ENCODE peak calls at places on chromosomes 11 and 22, in seven cellular contexts. W, Q, P, C, F, K and X are unnamed samples.

GRCh38 chr22:49869091-49869830 is 15.6 kb downstream of the ZBED4 start:
- DNase-seq in W (no peak), Q (no peak), P (no peak), C (no peak), F (no peak), K (no peak), X (no peak)

GRCh38 chr11:33668468-33668825 is 32.2 kb downstream of the C11orf91 start:
- DNase-seq in W (no peak), Q (no peak), P (no peak), C (no peak), F (no peak), K (no peak), X (no peak)

GRCh38 chr11:122796128-122796717 is 42.1 kb upstream of the CRTAM start:
- DNase-seq in W (peak), Q (peak), P (peak), C (peak), F (peak), K (no peak), X (peak)

GRCh38 chr22:23763579-23764331 is 965 bp downstream of the C22orf15 start:
- DNase-seq in W (no peak), Q (no peak), P (peak), C (no peak), F (peak), K (no peak), X (no peak)

GRCh38 chr22:35622132-35622913 is 5.2 kb upstream of the MB start:
- DNase-seq in W (no peak), Q (no peak), P (peak), C (no peak), F (peak), K (no peak), X (no peak)

GRCh38 chr11:117822031-117822521 is 2.5 kb downstream of the FXYD2 start:
- DNase-seq in W (no peak), Q (no peak), P (peak), C (no peak), F (peak), K (no peak), X (no peak)

GRCh38 chr11:497565-498296 is 9.3 kb downstream of the RNH1 start:
- DNase-seq in W (no peak), Q (no peak), P (no peak), C (no peak), F (no peak), K (no peak), X (no peak)

GRCh38 chr11:93842461-93842860 is 8.0 kb downstream of the VSTM5 start:
- DNase-seq in W (peak), Q (no peak), P (peak), C (no peak), F (no peak), K (no peak), X (no peak)

GRCh38 chr11:14270690-14271542 is 88.1 kb downstream of the RRAS2 start:
- DNase-seq in W (no peak), Q (no peak), P (no peak), C (no peak), F (no peak), K (no peak), X (peak)

GRCh38 chr11:2375964-2376551 is 1.1 kb upstream of the CD81 start:
- DNase-seq in W (no peak), Q (no peak), P (no peak), C (no peak), F (no peak), K (no peak), X (no peak)

GRCh38 chr22:28180804-28181203 is 261.7 kb upstream of the PITPNB start:
- DNase-seq in W (no peak), Q (no peak), P (no peak), C (no peak), F (no peak), K (no peak), X (no peak)

GRCh38 chr11:34653851-34654490 is 33.1 kb downstream of the EHF start:
- DNase-seq in W (peak), Q (no peak), P (no peak), C (peak), F (peak), K (no peak), X (peak)

GRCh38 chr11:25983280-25983679 is 348.6 kb upstream of the ANO3 start:
- DNase-seq in W (no peak), Q (no peak), P (no peak), C (no peak), F (no peak), K (no peak), X (no peak)

GRCh38 chr11:63769044-63769718 is 606 bp upstream of the ZFTA start:
- DNase-seq in W (no peak), Q (peak), P (no peak), C (peak), F (no peak), K (no peak), X (no peak)

GRCh38 chr11:117217141-117217609 is 14.7 kb downstream of the PCSK7 start:
- DNase-seq in W (peak), Q (no peak), P (no peak), C (peak), F (peak), K (no peak), X (peak)

GRCh38 chr11:75479598-75479986 is 46.1 kb downstream of the GDPD5 start:
- DNase-seq in W (no peak), Q (no peak), P (no peak), C (no peak), F (no peak), K (no peak), X (no peak)

GRCh38 chr11:70713436-70713835 is 315.1 kb downstream of the CTTN start:
- DNase-seq in W (no peak), Q (no peak), P (no peak), C (no peak), F (no peak), K (no peak), X (no peak)

GRCh38 chr11:72238040-72238450 is 5.9 kb downstream of the PHOX2A start:
- DNase-seq in W (peak), Q (peak), P (peak), C (peak), F (peak), K (peak), X (peak)

GRCh38 chr11:108895579-108896480 is 231.0 kb downstream of the DDX10 start:
- DNase-seq in W (peak), Q (no peak), P (no peak), C (peak), F (peak), K (no peak), X (no peak)

GRCh38 chr22:39311592-39312400 is 7.6 kb downstream of the RPL3 start:
- DNase-seq in W (no peak), Q (no peak), P (peak), C (no peak), F (peak), K (no peak), X (no peak)

GRCh38 chr11:128506999-128507591 is 80.3 kb downstream of the ETS1 start:
- DNase-seq in W (peak), Q (no peak), P (no peak), C (peak), F (peak), K (no peak), X (no peak)

GRCh38 chr22:45091254-45091854 is 72.4 kb upstream of the NUP50 start:
- DNase-seq in W (no peak), Q (no peak), P (no peak), C (no peak), F (no peak), K (no peak), X (no peak)

GRCh38 chr22:38802671-38803121 is 8.8 kb upstream of the DNAL4 start:
- DNase-seq in W (peak), Q (no peak), P (peak), C (peak), F (peak), K (no peak), X (peak)

GRCh38 chr11:10118830-10119229 is 175.2 kb downstream of the SBF2 start:
- DNase-seq in W (no peak), Q (no peak), P (no peak), C (no peak), F (no peak), K (no peak), X (no peak)

GRCh38 chr22:27089303-27089702 is 431.9 kb downstream of the MIAT start:
- DNase-seq in W (no peak), Q (no peak), P (no peak), C (no peak), F (no peak), K (no peak), X (no peak)

GRCh38 chr11:110991621-110992355 is 253.7 kb upstream of the POU2AF2 start:
- DNase-seq in W (no peak), Q (no peak), P (no peak), C (peak), F (peak), K (no peak), X (no peak)

GRCh38 chr11:125162743-125163142 is 1.8 kb upstream of the PKNOX2 start:
- DNase-seq in W (no peak), Q (peak), P (no peak), C (no peak), F (peak), K (no peak), X (no peak)

GRCh38 chr11:1506981-1507380 is 20.4 kb upstream of the MOB2 start:
- DNase-seq in W (no peak), Q (no peak), P (no peak), C (no peak), F (no peak), K (no peak), X (no peak)

GRCh38 chr11:134476435-134477021 is 64.5 kb upstream of the B3GAT1 start:
- DNase-seq in W (no peak), Q (peak), P (peak), C (no peak), F (peak), K (peak), X (no peak)

GRCh38 chr11:34627197-34627596 is 6.3 kb downstream of the EHF start:
- DNase-seq in W (no peak), Q (no peak), P (no peak), C (no peak), F (no peak), K (no peak), X (no peak)

GRCh38 chr11:86896486-86896885 is 58.7 kb downstream of the FZD4 start:
- DNase-seq in W (peak), Q (no peak), P (no peak), C (no peak), F (no peak), K (no peak), X (no peak)

GRCh38 chr11:122696662-122697061 is 41.1 kb downstream of the UBASH3B start:
- DNase-seq in W (no peak), Q (no peak), P (no peak), C (no peak), F (no peak), K (no peak), X (no peak)

GRCh38 chr11:109023029-109023428 is 358.2 kb downstream of the DDX10 start:
- DNase-seq in W (no peak), Q (no peak), P (no peak), C (no peak), F (no peak), K (no peak), X (no peak)

DNA sequence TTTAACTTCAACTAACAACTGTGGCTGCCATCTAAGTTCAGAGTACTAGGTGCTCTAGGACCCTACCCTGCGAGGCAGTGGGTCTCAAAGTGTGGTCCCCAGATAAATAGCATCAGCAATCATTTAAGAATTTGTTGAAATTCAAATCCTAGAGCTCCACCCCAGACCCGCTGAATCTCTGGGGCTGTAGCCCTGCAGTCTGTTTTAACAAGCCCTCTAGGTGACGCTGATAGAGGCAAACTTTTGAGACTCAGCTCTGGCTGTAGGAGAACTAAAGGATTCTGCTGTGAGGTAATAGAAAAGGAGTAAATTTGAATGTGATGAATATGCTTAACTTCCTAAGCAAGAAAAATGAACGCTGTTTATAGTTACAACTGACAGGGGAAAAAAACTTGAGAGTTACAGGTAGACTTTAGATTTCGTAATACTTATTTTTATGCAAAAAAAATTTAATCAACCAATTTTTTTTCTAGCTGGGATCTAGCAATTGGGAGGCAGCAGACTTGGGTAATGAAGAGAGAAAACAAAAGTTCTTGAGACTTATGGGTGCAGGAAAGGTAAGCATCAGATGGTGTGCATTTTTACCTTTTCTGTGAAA is 5.8 kb downstream of the C11orf58 start:
- DNase-seq in W (no peak), Q (no peak), P (no peak), C (no peak), F (peak), K (no peak), X (no peak)
- H4K8ac ChIP-seq in W (no peak), Q (no peak), P (no peak), C (no peak), F (no peak), K (no peak), X (no peak)

GRCh38 chr11:58391879-58392278 is 14.8 kb downstream of the OR5B3 start:
- DNase-seq in W (peak), Q (no peak), P (no peak), C (peak), F (no peak), K (no peak), X (peak)
- H4K8ac ChIP-seq in W (peak), Q (no peak), P (no peak), C (no peak), F (no peak), K (no peak), X (no peak)

GRCh38 chr11:62069961-62070919 is 53.6 kb upstream of the INCENP start:
- DNase-seq in W (no peak), Q (no peak), P (no peak), C (no peak), F (no peak), K (no peak), X (peak)
- H4K8ac ChIP-seq in W (no peak), Q (no peak), P (no peak), C (no peak), F (no peak), K (no peak), X (no peak)

GRCh38 chr11:97738751-97739150 is 1282.0 kb upstream of the CNTN5 start:
- DNase-seq in W (no peak), Q (no peak), P (no peak), C (peak), F (no peak), K (no peak), X (no peak)

GRCh38 chr11:97743205-97743742 is 1277.5 kb upstream of the CNTN5 start:
- DNase-seq in W (peak), Q (no peak), P (no peak), C (peak), F (peak), K (no peak), X (no peak)

GRCh38 chr11:97740783-97741151 is 1280.0 kb upstream of the CNTN5 start:
- DNase-seq in W (no peak), Q (no peak), P (no peak), C (no peak), F (no peak), K (no peak), X (no peak)

GRCh38 chr11:97742717-97743116 is 1278.0 kb upstream of the CNTN5 start:
- DNase-seq in W (peak), Q (no peak), P (no peak), C (peak), F (no peak), K (no peak), X (no peak)

GRCh38 chr11:97739892-97740782 is 1280.6 kb upstream of the CNTN5 start:
- DNase-seq in W (peak), Q (no peak), P (no peak), C (peak), F (no peak), K (no peak), X (no peak)
- H4K8ac ChIP-seq in W (no peak), Q (no peak), P (no peak), C (peak), F (no peak), K (no peak), X (no peak)